ENCODE peak calls at places on chromosomes 13 and 19, in five cellular contexts. L, O, V, Q and Z are unnamed samples.

GRCh38 chr19:53195265-53195879 is 2.2 kb upstream of the ZNF665 start:
- DNase-seq in L (peak; percentile 63), O (peak; percentile 0), V (peak; percentile 50), Q (peak; percentile 72), Z (peak; percentile 34)

GRCh38 chr13:62512194-62513141 is 1096.8 kb upstream of the PCDH20 start:
- DNase-seq in L (peak; percentile 9), O (no peak), V (peak; percentile 40), Q (peak; percentile 30), Z (no peak)

GRCh38 chr19:40147693-40148347 is 43.4 kb upstream of the MAP3K10 start:
- DNase-seq in L (peak; percentile 54), O (no peak), V (no peak), Q (no peak), Z (no peak)

GRCh38 chr13:44052843-44053607 is 173.3 kb downstream of the LACC1 start:
- DNase-seq in L (peak; percentile 5), O (no peak), V (peak; percentile 18), Q (peak; percentile 27), Z (no peak)

GRCh38 chr13:48315981-48316380 is 12.4 kb downstream of the RB1 start:
- DNase-seq in L (no peak), O (no peak), V (no peak), Q (no peak), Z (no peak)

GRCh38 chr13:75181906-75182305 is 300.1 kb downstream of the TBC1D4 start:
- DNase-seq in L (peak; percentile 94), O (no peak), V (no peak), Q (no peak), Z (no peak)

GRCh38 chr19:41870401-41870873 is 6.6 kb upstream of the CD79A start:
- DNase-seq in L (peak; percentile 48), O (no peak), V (no peak), Q (no peak), Z (no peak)

GRCh38 chr19:17107546-17108452 is 32.2 kb downstream of the MYO9B start:
- DNase-seq in L (peak; percentile 98), O (no peak), V (peak; percentile 64), Q (no peak), Z (no peak)

GRCh38 chr13:64912141-64912540 is 2318.0 kb downstream of the PCDH9 start:
- DNase-seq in L (peak; percentile 84), O (no peak), V (no peak), Q (no peak), Z (no peak)

GRCh38 chr19:611506-611869 is 21.8 kb downstream of the HCN2 start:
- DNase-seq in L (peak; percentile 24), O (no peak), V (no peak), Q (no peak), Z (no peak)

GRCh38 chr13:80341771-80342271 is 895 bp upstream of the SPRY2 start:
- DNase-seq in L (peak; percentile 51), O (no peak), V (peak; percentile 49), Q (peak; percentile 74), Z (peak; percentile 48)

GRCh38 chr13:48476215-48476614 is 56.7 kb downstream of the RCBTB2 start:
- DNase-seq in L (no peak), O (no peak), V (no peak), Q (no peak), Z (no peak)

GRCh38 chr19:3335431-3336350 is 30.7 kb upstream of the NFIC start:
- DNase-seq in L (no peak), O (no peak), V (no peak), Q (no peak), Z (no peak)

GRCh38 chr13:111462221-111462764 is 141.9 kb downstream of the TEX29 start:
- DNase-seq in L (no peak), O (no peak), V (no peak), Q (no peak), Z (no peak)

GRCh38 chr13:112905990-112906641 is 62.9 kb upstream of the MCF2L start:
- DNase-seq in L (no peak), O (peak; percentile 77), V (peak; percentile 90), Q (peak; percentile 41), Z (peak; percentile 83)

GRCh38 chr13:50644081-50644871 is 199.2 kb downstream of the DLEU7 start:
- DNase-seq in L (no peak), O (no peak), V (no peak), Q (no peak), Z (no peak)

GRCh38 chr19:408441-409005 is 424 bp downstream of the C2CD4C start:
- DNase-seq in L (no peak), O (no peak), V (no peak), Q (no peak), Z (no peak)

GRCh38 chr19:10780368-10780767 is 55.6 kb downstream of the TMED1 start:
- DNase-seq in L (peak; percentile 72), O (no peak), V (no peak), Q (no peak), Z (no peak)

GRCh38 chr19:7401694-7402093 is 53.0 kb downstream of the ARHGEF18 start:
- DNase-seq in L (no peak), O (no peak), V (no peak), Q (no peak), Z (no peak)

GRCh38 chr13:95924389-95924994 is 128.7 kb downstream of the UGGT2 start:
- DNase-seq in L (peak; percentile 28), O (no peak), V (peak; percentile 29), Q (no peak), Z (no peak)

GRCh38 chr19:51272183-51272817 is 21.4 kb downstream of the SIGLECL1 start:
- DNase-seq in L (no peak), O (no peak), V (no peak), Q (no peak), Z (no peak)

GRCh38 chr19:17149393-17150135 is 65.6 kb upstream of the USE1 start:
- DNase-seq in L (no peak), O (no peak), V (no peak), Q (no peak), Z (no peak)

GRCh38 chr13:98453254-98453843 is 123.6 kb downstream of the STK24 start:
- DNase-seq in L (no peak), O (no peak), V (no peak), Q (no peak), Z (no peak)

GRCh38 chr19:40089462-40089861 is 1.3 kb downstream of the ZNF780A start:
- DNase-seq in L (peak; percentile 22), O (no peak), V (no peak), Q (no peak), Z (no peak)

GRCh38 chr13:42247883-42248282 is 24.1 kb upstream of the AKAP11 start:
- DNase-seq in L (peak; percentile 29), O (no peak), V (no peak), Q (no peak), Z (no peak)

GRCh38 chr13:44908712-44909111 is 80.6 kb downstream of the NUFIP1 start:
- DNase-seq in L (no peak), O (no peak), V (no peak), Q (no peak), Z (no peak)

GRCh38 chr19:2533686-2534085 is 57.8 kb downstream of the GADD45B start:
- DNase-seq in L (no peak), O (no peak), V (no peak), Q (no peak), Z (no peak)